ENCODE peak calls at places on chromosomes 16 and 17, in eight cellular contexts. K is cardiac fibroblast, H is cardiac muscle cell, C is mucosa of descending colon, A is ovary, Q is heart right ventricle, T is lower leg skin, G is fibroblast of mammary gland. S is an unnamed sample.

GRCh38 chr16:85479972-85480726 is 133.0 kb upstream of the GSE1 start:
- DNase-seq in K (no peak), H (no peak), C (peak), A (no peak), Q (peak), T (no peak), G (no peak), S (no peak)

GRCh38 chr16:27511657-27512056 is 38.1 kb downstream of the GTF3C1 start:
- DNase-seq in K (peak), H (peak), C (no peak), A (no peak), Q (peak), T (no peak), G (peak), S (no peak)

GRCh38 chr17:3935140-3935542 is 18.9 kb upstream of the P2RX1 start:
- DNase-seq in K (peak), H (peak), C (peak), A (peak), Q (peak), T (no peak), G (peak), S (peak)

GRCh38 chr17:71959129-71959528 is 161.7 kb upstream of the SOX9 start:
- DNase-seq in K (peak), H (peak), C (no peak), A (no peak), Q (no peak), T (no peak), G (peak), S (peak)

GRCh38 chr17:61294777-61295176 is 104.9 kb upstream of the TBX2 start:
- DNase-seq in K (peak), H (peak), C (no peak), A (no peak), Q (no peak), T (no peak), G (peak), S (peak)

GRCh38 chr16:48393843-48394703 is 8.9 kb upstream of the SIAH1 start:
- DNase-seq in K (peak), H (peak), C (no peak), A (no peak), Q (no peak), T (peak), G (peak), S (no peak)

GRCh38 chr17:57016066-57016763 is 38.3 kb downstream of the SCPEP1 start:
- DNase-seq in K (no peak), H (no peak), C (no peak), A (no peak), Q (no peak), T (no peak), G (no peak), S (no peak)

GRCh38 chr17:27846042-27846655 is 45.8 kb upstream of the NOS2 start:
- DNase-seq in K (no peak), H (no peak), C (no peak), A (no peak), Q (no peak), T (no peak), G (no peak), S (no peak)

GRCh38 chr17:65565559-65565958 is 4.1 kb upstream of the AXIN2 start:
- DNase-seq in K (no peak), H (no peak), C (no peak), A (no peak), Q (no peak), T (no peak), G (no peak), S (no peak)

GRCh38 chr17:75118307-75118706 is 8.5 kb downstream of the ARMC7 start:
- DNase-seq in K (no peak), H (no peak), C (no peak), A (no peak), Q (no peak), T (no peak), G (no peak), S (no peak)

GRCh38 chr17:17090642-17091103 is 48.4 kb downstream of the MPRIP start:
- DNase-seq in K (no peak), H (no peak), C (peak), A (peak), Q (no peak), T (peak), G (no peak), S (peak)

GRCh38 chr17:59899099-59899498 is 6.2 kb downstream of the RPS6KB1 start:
- DNase-seq in K (peak), H (peak), C (no peak), A (no peak), Q (no peak), T (no peak), G (peak), S (peak)
- TF ChIP-seq CTCF in K (no peak), H (peak), C (no peak), A (no peak), Q (no peak), T (no peak), G (peak), S (no peak)

GRCh38 chr17:59456428-59456827 is 109.0 kb upstream of the DHX40 start:
- DNase-seq in K (no peak), H (no peak), C (no peak), A (no peak), Q (no peak), T (no peak), G (no peak), S (no peak)
- TF ChIP-seq CTCF in K (no peak), H (no peak), C (no peak), A (no peak), Q (no peak), T (no peak), G (no peak), S (no peak)

DNA sequence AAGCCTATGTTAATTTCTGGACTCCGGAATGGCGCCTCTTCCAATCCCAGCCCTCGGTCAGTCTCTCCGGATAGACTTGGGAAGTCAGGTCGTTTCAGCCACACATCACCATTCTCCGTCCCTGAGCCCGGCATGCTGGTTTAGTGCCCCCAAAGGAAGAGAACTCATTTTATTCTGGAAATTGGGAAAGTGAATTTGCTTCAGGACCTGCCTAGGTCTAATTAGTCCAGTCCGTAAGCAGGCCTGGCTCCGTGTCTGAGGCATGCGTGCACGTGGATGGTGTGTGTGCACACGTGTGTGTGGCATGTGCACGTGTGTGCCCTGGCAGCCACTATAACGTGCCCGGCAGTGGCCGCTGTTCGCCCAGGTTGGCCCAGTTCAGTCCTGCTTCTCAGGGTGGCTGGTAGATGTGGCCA is 77.4 kb downstream of the RPA1 start:
- DNase-seq in K (no peak), H (no peak), C (no peak), A (no peak), Q (no peak), T (no peak), G (no peak), S (no peak)
- TF ChIP-seq CTCF in K (no peak), H (no peak), C (no peak), A (no peak), Q (no peak), T (no peak), G (no peak), S (no peak)

GRCh38 chr16:30354423-30355143 is 525 bp downstream of the CD2BP2 start:
- DNase-seq in K (no peak), H (no peak), C (peak), A (peak), Q (no peak), T (no peak), G (no peak), S (no peak)

GRCh38 chr16:30353438-30354129 is 1.5 kb downstream of the CD2BP2 start:
- DNase-seq in K (no peak), H (no peak), C (peak), A (peak), Q (no peak), T (no peak), G (no peak), S (no peak)

GRCh38 chr16:30356401-30357084 is 1.4 kb upstream of the CD2BP2 start:
- DNase-seq in K (no peak), H (no peak), C (peak), A (no peak), Q (no peak), T (no peak), G (no peak), S (no peak)

GRCh38 chr16:30355954-30356308 is 823 bp upstream of the CD2BP2 start:
- DNase-seq in K (no peak), H (no peak), C (no peak), A (no peak), Q (no peak), T (no peak), G (no peak), S (no peak)

DNA sequence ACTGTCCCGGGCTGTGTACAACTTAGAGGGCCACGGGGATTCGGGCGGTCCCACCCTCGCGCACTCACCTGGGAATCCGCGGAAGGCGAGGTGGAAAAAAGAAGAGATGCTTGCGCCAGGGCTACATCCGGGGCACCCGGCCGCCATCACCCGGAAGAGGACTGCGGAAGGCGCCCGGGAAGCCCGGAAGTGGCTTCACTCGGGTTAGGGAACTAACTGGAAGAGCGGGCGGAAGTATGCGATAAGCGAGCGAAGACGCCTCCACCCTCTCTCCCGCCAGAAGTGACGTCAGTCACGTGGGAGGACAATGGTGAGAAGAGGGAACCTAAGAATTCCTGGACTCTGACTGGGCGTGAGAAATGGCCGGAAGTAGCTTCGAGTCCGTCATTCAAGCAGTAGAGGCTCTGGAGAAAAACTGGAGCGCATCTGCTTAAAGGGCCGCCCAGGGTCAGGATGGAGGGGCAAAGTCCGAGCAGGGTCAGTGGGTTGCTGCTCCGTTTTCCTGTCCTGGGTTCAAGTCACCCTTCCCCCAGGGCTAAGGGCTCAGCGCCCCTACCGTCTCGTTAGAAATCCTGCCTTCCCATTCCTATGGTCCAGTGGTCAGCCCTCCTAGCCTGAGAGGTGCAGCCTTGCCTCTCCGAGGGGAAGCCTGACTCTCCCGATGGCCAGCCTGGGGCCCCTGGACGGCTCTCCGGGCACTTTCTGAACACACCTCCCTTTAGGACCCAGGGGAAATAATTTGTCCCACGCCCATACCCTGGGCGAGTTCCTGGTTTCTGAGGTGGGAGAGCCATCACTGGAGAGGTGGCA is at the start of gene CD2BP2:
- DNase-seq in K (peak), H (peak), C (peak), A (peak), Q (peak), T (peak), G (peak), S (peak)
- TF ChIP-seq CTCF in K (no peak), H (no peak), C (no peak), A (peak), Q (no peak), T (no peak), G (peak), S (no peak)

GRCh38 chr16:75063549-75064082 is 53.0 kb downstream of the LDHD start:
- DNase-seq in K (no peak), H (no peak), C (no peak), A (no peak), Q (no peak), T (no peak), G (no peak), S (no peak)

GRCh38 chr16:75062135-75062943 is 54.2 kb downstream of the LDHD start:
- DNase-seq in K (peak), H (peak), C (no peak), A (peak), Q (peak), T (peak), G (peak), S (no peak)

GRCh38 chr16:75061677-75062076 is 54.9 kb downstream of the LDHD start:
- DNase-seq in K (no peak), H (no peak), C (no peak), A (no peak), Q (no peak), T (peak), G (no peak), S (no peak)

GRCh38 chr16:75064403-75065148 is 52.0 kb downstream of the LDHD start:
- DNase-seq in K (no peak), H (no peak), C (peak), A (no peak), Q (no peak), T (no peak), G (no peak), S (no peak)

DNA sequence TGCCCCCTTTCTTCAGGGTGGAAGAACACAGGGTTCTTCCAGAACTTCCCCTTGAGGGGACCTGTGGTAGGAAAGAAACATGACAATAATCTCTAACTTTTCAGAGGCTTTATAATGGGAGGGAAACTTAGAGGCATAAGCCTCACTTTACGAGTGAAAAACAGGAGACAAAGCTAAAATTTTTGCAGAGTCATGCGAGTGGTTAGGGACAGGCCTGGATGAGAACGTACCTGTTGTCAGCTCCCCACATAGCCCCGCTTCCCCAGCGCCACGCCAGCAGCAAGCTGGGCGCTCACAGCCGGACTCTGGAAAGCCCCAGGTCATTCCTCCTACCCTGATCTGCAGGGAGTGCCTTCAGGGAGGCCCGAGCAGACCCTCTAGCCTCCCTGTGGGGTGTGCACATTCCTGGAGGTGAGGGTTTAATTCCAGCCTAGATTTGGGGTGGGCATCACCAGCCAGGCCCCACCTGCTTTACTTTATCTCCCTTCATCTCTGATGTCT is 53.6 kb downstream of the LDHD start:
- DNase-seq in K (no peak), H (no peak), C (no peak), A (no peak), Q (no peak), T (no peak), G (no peak), S (no peak)
- TF ChIP-seq CTCF in K (no peak), H (no peak), C (no peak), A (no peak), Q (no peak), T (no peak), G (no peak), S (no peak)

DNA sequence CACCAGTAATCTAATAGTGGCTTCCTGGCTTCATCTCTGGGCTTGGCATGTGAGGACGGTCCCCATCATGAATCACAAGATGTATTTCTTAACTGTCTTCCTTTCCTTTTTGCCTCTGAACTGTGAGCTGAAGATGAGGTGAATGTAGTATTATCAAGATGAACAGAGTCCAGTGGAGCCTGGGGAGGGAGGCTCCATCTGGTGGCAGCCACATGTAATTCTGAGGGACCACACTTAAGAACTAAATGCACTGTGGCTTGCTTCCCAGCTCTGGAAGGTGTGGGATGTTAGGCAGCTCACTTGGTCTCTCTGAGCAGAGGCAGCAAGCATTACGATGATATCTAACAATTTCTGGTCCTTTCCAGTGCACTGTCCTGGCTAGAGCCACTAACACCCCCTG is 354.9 kb upstream of the ASIC2 start:
- DNase-seq in K (no peak), H (peak), C (no peak), A (no peak), Q (no peak), T (peak), G (peak), S (no peak)
- TF ChIP-seq CTCF in K (peak), H (peak), C (no peak), A (no peak), Q (peak), T (no peak), G (peak), S (no peak)

GRCh38 chr17:51653902-51654301 is 393.6 kb downstream of the UTP18 start:
- DNase-seq in K (no peak), H (no peak), C (no peak), A (no peak), Q (no peak), T (no peak), G (no peak), S (peak)
- TF ChIP-seq CTCF in K (no peak), H (no peak), C (no peak), A (no peak), Q (no peak), T (no peak), G (no peak), S (no peak)

DNA sequence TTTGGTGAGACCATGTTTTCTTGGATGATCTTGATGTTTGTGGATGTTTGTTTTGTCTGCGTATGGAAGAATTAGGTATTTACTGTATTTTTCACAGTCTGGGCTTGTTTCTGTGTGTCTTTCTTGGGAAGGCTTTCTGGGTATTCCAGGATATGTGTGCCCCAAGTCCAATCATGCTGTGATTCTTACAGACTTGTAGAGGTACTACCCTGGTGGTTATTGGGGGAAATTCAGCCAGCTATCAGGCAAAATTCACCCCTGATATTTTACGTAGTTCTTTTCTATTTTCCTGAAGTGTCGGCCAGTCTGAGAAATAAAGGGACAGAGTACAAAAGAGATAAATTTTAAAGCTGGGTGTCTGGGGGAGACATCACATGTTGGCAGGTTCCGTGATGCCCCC is 33.4 kb upstream of the ARL4D start:
- DNase-seq in K (no peak), H (no peak), C (no peak), A (no peak), Q (no peak), T (no peak), G (no peak), S (no peak)
- TF ChIP-seq CTCF in K (peak), H (no peak), C (no peak), A (no peak), Q (no peak), T (no peak), G (peak), S (peak)